ENCODE peak calls at places on chromosome 18, in ten cellular contexts. One of them, this sample, is unnamed.

GRCh38 chr18:48790869-48791635 is 159.7 kb downstream of the SMAD7 start:
- DNase-seq in activated CD8-positive, alpha-beta memory T cell treated with anti-CD3 and anti-CD28 coated beads for 24 hours: no peak
- DNase-seq in astrocyte of the spinal cord: no peak
- DNase-seq in endodermal cell: peak; percentile 37
- DNase-seq in AG04449: no peak
- DNase-seq in stimulated activated CD4-positive, alpha-beta T cell treated with anti-CD3 and anti-CD28 coated beads, Interleukin-4, amount 100 ng/mL, for 4 hours: no peak
- DNase-seq in anterior cingulate cortex: no peak
- DNase-seq in B cell: no peak
- DNase-seq in mesendoderm: no peak
- DNase-seq in NCI-H446: no peak
- DNase-seq in this sample: no peak

GRCh38 chr18:48412339-48412929 is 3.3 kb upstream of the ZBTB7C start:
- DNase-seq in B cell: peak; percentile 16
- DNase-seq in mesendoderm: peak; percentile 82
- DNase-seq in NCI-H446: peak; percentile 45
- DNase-seq in activated CD8-positive, alpha-beta memory T cell treated with anti-CD3 and anti-CD28 coated beads for 24 hours: no peak
- DNase-seq in AG04449: no peak
- DNase-seq in endodermal cell: peak; percentile 84
- DNase-seq in astrocyte of the spinal cord: no peak
- DNase-seq in anterior cingulate cortex: no peak
- DNase-seq in stimulated activated CD4-positive, alpha-beta T cell treated with anti-CD3 and anti-CD28 coated beads, Interleukin-4, amount 100 ng/mL, for 4 hours: no peak
- DNase-seq in this sample: no peak

GRCh38 chr18:32318581-32318980 is 128.7 kb downstream of the MEP1B start:
- DNase-seq in activated CD8-positive, alpha-beta memory T cell treated with anti-CD3 and anti-CD28 coated beads for 24 hours: no peak
- DNase-seq in B cell: no peak
- DNase-seq in mesendoderm: no peak
- DNase-seq in NCI-H446: no peak
- DNase-seq in AG04449: no peak
- DNase-seq in endodermal cell: no peak
- DNase-seq in stimulated activated CD4-positive, alpha-beta T cell treated with anti-CD3 and anti-CD28 coated beads, Interleukin-4, amount 100 ng/mL, for 4 hours: no peak
- DNase-seq in anterior cingulate cortex: no peak
- DNase-seq in astrocyte of the spinal cord: no peak
- DNase-seq in this sample: no peak

GRCh38 chr18:8175486-8176061 is 433.7 kb upstream of the RAB12 start:
- DNase-seq in stimulated activated CD4-positive, alpha-beta T cell treated with anti-CD3 and anti-CD28 coated beads, Interleukin-4, amount 100 ng/mL, for 4 hours: no peak
- DNase-seq in activated CD8-positive, alpha-beta memory T cell treated with anti-CD3 and anti-CD28 coated beads for 24 hours: no peak
- DNase-seq in endodermal cell: no peak
- DNase-seq in B cell: no peak
- DNase-seq in astrocyte of the spinal cord: no peak
- DNase-seq in AG04449: no peak
- DNase-seq in mesendoderm: no peak
- DNase-seq in NCI-H446: no peak
- DNase-seq in anterior cingulate cortex: no peak
- DNase-seq in this sample: no peak

GRCh38 chr18:33307520-33307919 is 133.0 kb downstream of the CCDC178 start:
- DNase-seq in astrocyte of the spinal cord: no peak
- DNase-seq in mesendoderm: no peak
- DNase-seq in NCI-H446: no peak
- DNase-seq in B cell: no peak
- DNase-seq in activated CD8-positive, alpha-beta memory T cell treated with anti-CD3 and anti-CD28 coated beads for 24 hours: no peak
- DNase-seq in endodermal cell: no peak
- DNase-seq in AG04449: no peak
- DNase-seq in stimulated activated CD4-positive, alpha-beta T cell treated with anti-CD3 and anti-CD28 coated beads, Interleukin-4, amount 100 ng/mL, for 4 hours: no peak
- DNase-seq in anterior cingulate cortex: no peak
- DNase-seq in this sample: no peak

GRCh38 chr18:43405097-43405496 is 127.8 kb upstream of the SYT4 start:
- DNase-seq in anterior cingulate cortex: no peak
- DNase-seq in stimulated activated CD4-positive, alpha-beta T cell treated with anti-CD3 and anti-CD28 coated beads, Interleukin-4, amount 100 ng/mL, for 4 hours: no peak
- DNase-seq in NCI-H446: no peak
- DNase-seq in mesendoderm: no peak
- DNase-seq in endodermal cell: no peak
- DNase-seq in astrocyte of the spinal cord: no peak
- DNase-seq in activated CD8-positive, alpha-beta memory T cell treated with anti-CD3 and anti-CD28 coated beads for 24 hours: no peak
- DNase-seq in B cell: no peak
- DNase-seq in AG04449: no peak
- DNase-seq in this sample: no peak

GRCh38 chr18:76446321-76446720 is 48.7 kb downstream of the ZNF516 start:
- DNase-seq in astrocyte of the spinal cord: no peak
- DNase-seq in stimulated activated CD4-positive, alpha-beta T cell treated with anti-CD3 and anti-CD28 coated beads, Interleukin-4, amount 100 ng/mL, for 4 hours: no peak
- DNase-seq in mesendoderm: no peak
- DNase-seq in NCI-H446: no peak
- DNase-seq in activated CD8-positive, alpha-beta memory T cell treated with anti-CD3 and anti-CD28 coated beads for 24 hours: peak; percentile 47
- DNase-seq in endodermal cell: no peak
- DNase-seq in AG04449: no peak
- DNase-seq in anterior cingulate cortex: no peak
- DNase-seq in B cell: no peak
- DNase-seq in this sample: peak; percentile 64

GRCh38 chr18:66795011-66795410 is 191.1 kb upstream of the CDH19 start:
- DNase-seq in anterior cingulate cortex: no peak
- DNase-seq in astrocyte of the spinal cord: peak; percentile 1
- DNase-seq in stimulated activated CD4-positive, alpha-beta T cell treated with anti-CD3 and anti-CD28 coated beads, Interleukin-4, amount 100 ng/mL, for 4 hours: no peak
- DNase-seq in NCI-H446: no peak
- DNase-seq in AG04449: no peak
- DNase-seq in B cell: no peak
- DNase-seq in activated CD8-positive, alpha-beta memory T cell treated with anti-CD3 and anti-CD28 coated beads for 24 hours: no peak
- DNase-seq in endodermal cell: no peak
- DNase-seq in mesendoderm: peak; percentile 35
- DNase-seq in this sample: no peak

GRCh38 chr18:56747032-56747658 is 96.0 kb downstream of the WDR7 start:
- DNase-seq in endodermal cell: no peak
- DNase-seq in astrocyte of the spinal cord: no peak
- DNase-seq in NCI-H446: no peak
- DNase-seq in anterior cingulate cortex: no peak
- DNase-seq in activated CD8-positive, alpha-beta memory T cell treated with anti-CD3 and anti-CD28 coated beads for 24 hours: no peak
- DNase-seq in AG04449: no peak
- DNase-seq in stimulated activated CD4-positive, alpha-beta T cell treated with anti-CD3 and anti-CD28 coated beads, Interleukin-4, amount 100 ng/mL, for 4 hours: no peak
- DNase-seq in mesendoderm: no peak
- DNase-seq in B cell: peak; percentile 4
- DNase-seq in this sample: no peak

GRCh38 chr18:11553098-11553940 is 56.1 kb upstream of the SLC35G4 start:
- DNase-seq in mesendoderm: peak; percentile 73
- DNase-seq in NCI-H446: peak; percentile 19
- DNase-seq in activated CD8-positive, alpha-beta memory T cell treated with anti-CD3 and anti-CD28 coated beads for 24 hours: no peak
- DNase-seq in AG04449: peak; percentile 5
- DNase-seq in astrocyte of the spinal cord: peak; percentile 64
- DNase-seq in anterior cingulate cortex: no peak
- DNase-seq in endodermal cell: peak; percentile 88
- DNase-seq in stimulated activated CD4-positive, alpha-beta T cell treated with anti-CD3 and anti-CD28 coated beads, Interleukin-4, amount 100 ng/mL, for 4 hours: no peak
- DNase-seq in B cell: peak; percentile 57
- DNase-seq in this sample: no peak

GRCh38 chr18:36403896-36404824 is 106.6 kb downstream of the FHOD3 start:
- DNase-seq in NCI-H446: no peak
- DNase-seq in stimulated activated CD4-positive, alpha-beta T cell treated with anti-CD3 and anti-CD28 coated beads, Interleukin-4, amount 100 ng/mL, for 4 hours: no peak
- DNase-seq in B cell: no peak
- DNase-seq in endodermal cell: no peak
- DNase-seq in activated CD8-positive, alpha-beta memory T cell treated with anti-CD3 and anti-CD28 coated beads for 24 hours: no peak
- DNase-seq in astrocyte of the spinal cord: no peak
- DNase-seq in mesendoderm: peak; percentile 37
- DNase-seq in AG04449: no peak
- DNase-seq in anterior cingulate cortex: no peak
- DNase-seq in this sample: no peak

GRCh38 chr18:31223371-31223770 is 60.7 kb upstream of the DSC1 start:
- DNase-seq in astrocyte of the spinal cord: no peak
- DNase-seq in endodermal cell: no peak
- DNase-seq in AG04449: no peak
- DNase-seq in NCI-H446: no peak
- DNase-seq in mesendoderm: no peak
- DNase-seq in stimulated activated CD4-positive, alpha-beta T cell treated with anti-CD3 and anti-CD28 coated beads, Interleukin-4, amount 100 ng/mL, for 4 hours: no peak
- DNase-seq in B cell: no peak
- DNase-seq in activated CD8-positive, alpha-beta memory T cell treated with anti-CD3 and anti-CD28 coated beads for 24 hours: no peak
- DNase-seq in anterior cingulate cortex: no peak
- DNase-seq in this sample: no peak

GRCh38 chr18:28541276-28541930 is 364.5 kb upstream of the CDH2 start:
- DNase-seq in B cell: no peak
- DNase-seq in activated CD8-positive, alpha-beta memory T cell treated with anti-CD3 and anti-CD28 coated beads for 24 hours: no peak
- DNase-seq in mesendoderm: peak; percentile 45
- DNase-seq in NCI-H446: no peak
- DNase-seq in anterior cingulate cortex: no peak
- DNase-seq in endodermal cell: no peak
- DNase-seq in AG04449: no peak
- DNase-seq in astrocyte of the spinal cord: no peak
- DNase-seq in stimulated activated CD4-positive, alpha-beta T cell treated with anti-CD3 and anti-CD28 coated beads, Interleukin-4, amount 100 ng/mL, for 4 hours: no peak
- DNase-seq in this sample: no peak

GRCh38 chr18:58891753-58892152 is 27.1 kb downstream of the ZNF532 start:
- DNase-seq in astrocyte of the spinal cord: peak; percentile 33
- DNase-seq in anterior cingulate cortex: no peak
- DNase-seq in NCI-H446: no peak
- DNase-seq in mesendoderm: no peak
- DNase-seq in activated CD8-positive, alpha-beta memory T cell treated with anti-CD3 and anti-CD28 coated beads for 24 hours: no peak
- DNase-seq in B cell: no peak
- DNase-seq in AG04449: no peak
- DNase-seq in endodermal cell: no peak
- DNase-seq in stimulated activated CD4-positive, alpha-beta T cell treated with anti-CD3 and anti-CD28 coated beads, Interleukin-4, amount 100 ng/mL, for 4 hours: no peak
- DNase-seq in this sample: no peak

GRCh38 chr18:8279348-8279747 is 329.9 kb upstream of the RAB12 start:
- DNase-seq in NCI-H446: no peak
- DNase-seq in astrocyte of the spinal cord: no peak
- DNase-seq in B cell: no peak
- DNase-seq in AG04449: no peak
- DNase-seq in anterior cingulate cortex: no peak
- DNase-seq in stimulated activated CD4-positive, alpha-beta T cell treated with anti-CD3 and anti-CD28 coated beads, Interleukin-4, amount 100 ng/mL, for 4 hours: no peak
- DNase-seq in mesendoderm: peak; percentile 37
- DNase-seq in endodermal cell: no peak
- DNase-seq in activated CD8-positive, alpha-beta memory T cell treated with anti-CD3 and anti-CD28 coated beads for 24 hours: no peak
- DNase-seq in this sample: no peak

GRCh38 chr18:22563098-22563707 is 145.5 kb upstream of the CTAGE1 start:
- DNase-seq in mesendoderm: peak; percentile 80
- DNase-seq in anterior cingulate cortex: no peak
- DNase-seq in B cell: no peak
- DNase-seq in activated CD8-positive, alpha-beta memory T cell treated with anti-CD3 and anti-CD28 coated beads for 24 hours: no peak
- DNase-seq in endodermal cell: peak; percentile 56
- DNase-seq in NCI-H446: peak; percentile 12
- DNase-seq in astrocyte of the spinal cord: peak; percentile 92
- DNase-seq in stimulated activated CD4-positive, alpha-beta T cell treated with anti-CD3 and anti-CD28 coated beads, Interleukin-4, amount 100 ng/mL, for 4 hours: no peak
- DNase-seq in AG04449: peak; percentile 70
- DNase-seq in this sample: no peak

GRCh38 chr18:70373062-70373519 is 84.2 kb downstream of the SOCS6 start:
- DNase-seq in AG04449: peak; percentile 61
- DNase-seq in B cell: no peak
- DNase-seq in endodermal cell: no peak
- DNase-seq in astrocyte of the spinal cord: peak; percentile 86
- DNase-seq in stimulated activated CD4-positive, alpha-beta T cell treated with anti-CD3 and anti-CD28 coated beads, Interleukin-4, amount 100 ng/mL, for 4 hours: no peak
- DNase-seq in mesendoderm: peak; percentile 51
- DNase-seq in NCI-H446: no peak
- DNase-seq in activated CD8-positive, alpha-beta memory T cell treated with anti-CD3 and anti-CD28 coated beads for 24 hours: no peak
- DNase-seq in anterior cingulate cortex: no peak
- DNase-seq in this sample: no peak

This sample was measured in type B pancreatic cell.